ENCODE peak calls at places on chromosomes 11 and 22, in seven cellular contexts. O is sciatic nerve, C is nucleus accumbens, G is dorsolateral prefrontal cortex, Z is prostate gland, F is NCI-H2029, E is amygdala. Y is an unnamed sample.

GRCh38 chr11:131841028-131841427 is 470.6 kb downstream of the NTM start:
- DNase-seq in O (no peak), C (no peak), G (no peak), Z (no peak), F (no peak), E (no peak), Y (no peak)

GRCh38 chr11:64597671-64598101 is 6.7 kb downstream of the SLC22A12 start:
- DNase-seq in O (no peak), C (no peak), G (no peak), Z (no peak), F (no peak), E (no peak), Y (no peak)

GRCh38 chr11:34214961-34215805 is 109.8 kb downstream of the NAT10 start:
- DNase-seq in O (no peak), C (no peak), G (no peak), Z (no peak), F (no peak), E (no peak), Y (no peak)

GRCh38 chr11:133934599-133935550 is 21.9 kb downstream of the IGSF9B start:
- DNase-seq in O (peak; percentile 70), C (peak; percentile 91), G (peak; percentile 87), Z (no peak), F (no peak), E (peak; percentile 69), Y (no peak)

GRCh38 chr22:30169002-30169401 is 77.6 kb downstream of the LIF start:
- DNase-seq in O (no peak), C (no peak), G (no peak), Z (no peak), F (no peak), E (no peak), Y (no peak)

GRCh38 chr11:40215605-40216004 is 1243.8 kb downstream of the LRRC4C start:
- DNase-seq in O (no peak), C (no peak), G (no peak), Z (no peak), F (no peak), E (no peak), Y (no peak)

GRCh38 chr11:22115470-22116037 is 77.3 kb upstream of the ANO5 start:
- DNase-seq in O (no peak), C (no peak), G (no peak), Z (no peak), F (no peak), E (no peak), Y (no peak)

GRCh38 chr11:128726464-128727139 is 32.7 kb downstream of the FLI1 start:
- DNase-seq in O (no peak), C (peak; percentile 3), G (no peak), Z (no peak), F (no peak), E (no peak), Y (peak; percentile 42)

GRCh38 chr11:105046898-105047579 is 1.9 kb upstream of the CARD16 start:
- DNase-seq in O (no peak), C (no peak), G (no peak), Z (peak; percentile 15), F (peak; percentile 6), E (no peak), Y (no peak)

Y was measured in T-helper 22 cell.